ENCODE peak calls at places on chromosomes 12 and 14, in seven cellular contexts. One of them, this sample, is unnamed.

GRCh38 chr14:77458249-77458950 is 507 bp downstream of the AHSA1 start:
- DNase-seq in tibial nerve: peak; percentile 15
- DNase-seq in lower lobe of right lung: peak; percentile 50
- DNase-seq in uterus: no peak
- DNase-seq in left ventricle myocardium inferior: no peak
- DNase-seq in ovary: no peak
- DNase-seq in body of pancreas: peak; percentile 26
- DNase-seq in this sample: no peak

GRCh38 chr12:52305921-52306705 is 14.8 kb upstream of the KRT81 start:
- DNase-seq in ovary: no peak
- DNase-seq in body of pancreas: no peak
- DNase-seq in tibial nerve: no peak
- DNase-seq in left ventricle myocardium inferior: no peak
- DNase-seq in uterus: no peak
- DNase-seq in lower lobe of right lung: no peak
- DNase-seq in this sample: no peak

GRCh38 chr12:20716037-20716436 is 20.9 kb downstream of the SLCO1C1 start:
- DNase-seq in uterus: no peak
- DNase-seq in body of pancreas: no peak
- DNase-seq in lower lobe of right lung: no peak
- DNase-seq in tibial nerve: no peak
- DNase-seq in ovary: no peak
- DNase-seq in left ventricle myocardium inferior: no peak
- DNase-seq in this sample: no peak

GRCh38 chr14:59187802-59188460 is 536 bp upstream of the DAAM1 start:
- DNase-seq in left ventricle myocardium inferior: peak; percentile 35
- DNase-seq in tibial nerve: peak; percentile 24
- DNase-seq in ovary: peak; percentile 37
- DNase-seq in lower lobe of right lung: peak; percentile 52
- DNase-seq in body of pancreas: peak; percentile 32
- DNase-seq in uterus: no peak
- DNase-seq in this sample: peak; percentile 61

GRCh38 chr14:63562414-63562813 is 19.2 kb upstream of the PPP2R5E start:
- DNase-seq in body of pancreas: no peak
- DNase-seq in ovary: no peak
- DNase-seq in left ventricle myocardium inferior: no peak
- DNase-seq in tibial nerve: no peak
- DNase-seq in lower lobe of right lung: no peak
- DNase-seq in uterus: no peak
- DNase-seq in this sample: no peak

GRCh38 chr12:128694445-128694844 is 129.3 kb downstream of the SLC15A4 start:
- DNase-seq in body of pancreas: no peak
- DNase-seq in uterus: no peak
- DNase-seq in lower lobe of right lung: no peak
- DNase-seq in ovary: no peak
- DNase-seq in left ventricle myocardium inferior: no peak
- DNase-seq in tibial nerve: no peak
- DNase-seq in this sample: no peak

GRCh38 chr12:41142376-41142775 is 45.7 kb upstream of the PDZRN4 start:
- DNase-seq in left ventricle myocardium inferior: no peak
- DNase-seq in tibial nerve: no peak
- DNase-seq in body of pancreas: no peak
- DNase-seq in ovary: no peak
- DNase-seq in uterus: no peak
- DNase-seq in lower lobe of right lung: no peak
- DNase-seq in this sample: no peak

GRCh38 chr14:53952533-53952932 is 4.1 kb downstream of the BMP4 start:
- DNase-seq in uterus: no peak
- DNase-seq in body of pancreas: no peak
- DNase-seq in lower lobe of right lung: no peak
- DNase-seq in ovary: no peak
- DNase-seq in left ventricle myocardium inferior: no peak
- DNase-seq in tibial nerve: peak; percentile 48
- DNase-seq in this sample: peak; percentile 56

GRCh38 chr14:56579345-56580316 is at the start of gene TMEM260:
- DNase-seq in tibial nerve: peak; percentile 83
- DNase-seq in uterus: peak; percentile 86
- DNase-seq in lower lobe of right lung: peak; percentile 90
- DNase-seq in left ventricle myocardium inferior: peak; percentile 85
- DNase-seq in body of pancreas: peak; percentile 90
- DNase-seq in ovary: peak; percentile 83
- DNase-seq in this sample: peak; percentile 85

GRCh38 chr12:108597559-108598471 is at the start of gene TMEM119:
- DNase-seq in left ventricle myocardium inferior: peak; percentile 39
- DNase-seq in body of pancreas: peak; percentile 20
- DNase-seq in tibial nerve: no peak
- DNase-seq in lower lobe of right lung: no peak
- DNase-seq in ovary: no peak
- DNase-seq in uterus: peak; percentile 54
- DNase-seq in this sample: peak; percentile 41

GRCh38 chr12:121495746-121496145 is 85.1 kb downstream of the KDM2B start:
- DNase-seq in lower lobe of right lung: no peak
- DNase-seq in uterus: no peak
- DNase-seq in left ventricle myocardium inferior: no peak
- DNase-seq in tibial nerve: no peak
- DNase-seq in ovary: no peak
- DNase-seq in body of pancreas: no peak
- DNase-seq in this sample: no peak

GRCh38 chr12:124917841-124918621 is 3.6 kb upstream of the UBC start:
- DNase-seq in ovary: no peak
- DNase-seq in body of pancreas: no peak
- DNase-seq in tibial nerve: no peak
- DNase-seq in uterus: no peak
- DNase-seq in lower lobe of right lung: no peak
- DNase-seq in left ventricle myocardium inferior: no peak
- DNase-seq in this sample: no peak

GRCh38 chr12:102093319-102093718 is 26.6 kb downstream of the NUP37 start:
- DNase-seq in left ventricle myocardium inferior: no peak
- DNase-seq in uterus: no peak
- DNase-seq in body of pancreas: no peak
- DNase-seq in tibial nerve: no peak
- DNase-seq in lower lobe of right lung: no peak
- DNase-seq in ovary: no peak
- DNase-seq in this sample: no peak

GRCh38 chr12:66491812-66492361 is 187.0 kb downstream of the GRIP1 start:
- DNase-seq in tibial nerve: no peak
- DNase-seq in body of pancreas: no peak
- DNase-seq in lower lobe of right lung: no peak
- DNase-seq in ovary: no peak
- DNase-seq in left ventricle myocardium inferior: no peak
- DNase-seq in uterus: no peak
- DNase-seq in this sample: no peak

GRCh38 chr14:69315302-69315701 is 55.3 kb downstream of the GALNT16 start:
- DNase-seq in left ventricle myocardium inferior: no peak
- DNase-seq in uterus: peak; percentile 49
- DNase-seq in ovary: no peak
- DNase-seq in body of pancreas: no peak
- DNase-seq in tibial nerve: no peak
- DNase-seq in lower lobe of right lung: no peak
- DNase-seq in this sample: no peak

GRCh38 chr12:1595690-1596347 is 1.4 kb upstream of the FBXL14 start:
- DNase-seq in ovary: no peak
- DNase-seq in body of pancreas: no peak
- DNase-seq in uterus: no peak
- DNase-seq in tibial nerve: no peak
- DNase-seq in lower lobe of right lung: no peak
- DNase-seq in left ventricle myocardium inferior: no peak
- DNase-seq in this sample: no peak
- TF ChIP-seq CTCF in ovary: no peak
- TF ChIP-seq CTCF in body of pancreas: no peak
- TF ChIP-seq CTCF in uterus: no peak
- TF ChIP-seq CTCF in tibial nerve: no peak
- TF ChIP-seq CTCF in lower lobe of right lung: no peak
- TF ChIP-seq CTCF in left ventricle myocardium inferior: no peak
- TF ChIP-seq CTCF in this sample: no peak

GRCh38 chr12:93060071-93060665 is 131.1 kb upstream of the EEA1 start:
- DNase-seq in uterus: no peak
- DNase-seq in left ventricle myocardium inferior: no peak
- DNase-seq in ovary: no peak
- DNase-seq in body of pancreas: no peak
- DNase-seq in tibial nerve: no peak
- DNase-seq in lower lobe of right lung: no peak
- DNase-seq in this sample: no peak

GRCh38 chr12:93062100-93062419 is 133.0 kb upstream of the EEA1 start:
- DNase-seq in body of pancreas: no peak
- DNase-seq in uterus: no peak
- DNase-seq in tibial nerve: no peak
- DNase-seq in lower lobe of right lung: no peak
- DNase-seq in ovary: no peak
- DNase-seq in left ventricle myocardium inferior: no peak
- DNase-seq in this sample: no peak

GRCh38 chr12:93059288-93059687 is 130.2 kb upstream of the EEA1 start:
- DNase-seq in body of pancreas: no peak
- DNase-seq in left ventricle myocardium inferior: no peak
- DNase-seq in lower lobe of right lung: no peak
- DNase-seq in ovary: no peak
- DNase-seq in uterus: no peak
- DNase-seq in tibial nerve: no peak
- DNase-seq in this sample: no peak

GRCh38 chr12:93061414-93062099 is 132.5 kb upstream of the EEA1 start:
- DNase-seq in ovary: peak; percentile 47
- DNase-seq in lower lobe of right lung: no peak
- DNase-seq in body of pancreas: no peak
- DNase-seq in uterus: peak; percentile 27
- DNase-seq in left ventricle myocardium inferior: peak; percentile 55
- DNase-seq in tibial nerve: no peak
- DNase-seq in this sample: peak; percentile 10

GRCh38 chr12:93060666-93061413 is 131.7 kb upstream of the EEA1 start:
- DNase-seq in uterus: peak; percentile 42
- DNase-seq in body of pancreas: peak; percentile 6
- DNase-seq in ovary: peak; percentile 56
- DNase-seq in lower lobe of right lung: no peak
- DNase-seq in tibial nerve: peak; percentile 43
- DNase-seq in left ventricle myocardium inferior: no peak
- DNase-seq in this sample: no peak
- H3K27ac ChIP-seq in uterus: peak overlapping the region; percentile 43
- H3K27ac ChIP-seq in body of pancreas: no peak overlapping the region
- H3K27ac ChIP-seq in ovary: peak overlapping the region; percentile 31
- H3K27ac ChIP-seq in lower lobe of right lung: no peak overlapping the region
- H3K27ac ChIP-seq in tibial nerve: peak overlapping the region; percentile 2
- H3K27ac ChIP-seq in left ventricle myocardium inferior: peak overlapping the region; percentile 85
- H3K27ac ChIP-seq in this sample: no peak overlapping the region

GRCh38 chr12:29546000-29546399 is 48.5 kb upstream of the OVCH1 start:
- DNase-seq in tibial nerve: no peak
- DNase-seq in left ventricle myocardium inferior: no peak
- DNase-seq in ovary: no peak
- DNase-seq in lower lobe of right lung: no peak
- DNase-seq in uterus: no peak
- DNase-seq in body of pancreas: no peak
- DNase-seq in this sample: peak; percentile 84
- TF ChIP-seq CTCF in tibial nerve: no peak
- TF ChIP-seq CTCF in left ventricle myocardium inferior: no peak
- TF ChIP-seq CTCF in ovary: no peak
- TF ChIP-seq CTCF in lower lobe of right lung: no peak
- TF ChIP-seq CTCF in uterus: no peak
- TF ChIP-seq CTCF in body of pancreas: no peak
- TF ChIP-seq CTCF in this sample: peak; percentile 39

DNA sequence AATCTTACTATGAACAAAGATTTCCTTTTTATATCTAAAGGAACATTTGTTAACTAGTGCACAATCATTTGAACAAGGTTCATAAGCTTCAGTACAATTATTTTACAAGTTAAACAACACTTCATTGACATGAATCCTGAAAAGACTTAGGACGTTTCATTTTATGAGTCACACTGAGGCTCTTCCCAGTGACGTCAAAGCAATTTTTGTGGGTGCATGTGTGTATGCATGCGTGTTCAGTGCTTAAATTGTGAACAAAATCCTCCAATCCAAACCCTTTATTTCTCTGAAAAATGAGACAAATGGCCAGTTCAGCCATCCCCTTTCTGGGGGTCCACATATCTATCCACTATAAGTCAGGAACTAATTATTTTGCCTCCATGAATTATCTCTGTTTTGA is 2.9 kb downstream of the LMNTD1 start:
- DNase-seq in left ventricle myocardium inferior: no peak
- DNase-seq in lower lobe of right lung: no peak
- DNase-seq in body of pancreas: no peak
- DNase-seq in tibial nerve: no peak
- DNase-seq in ovary: no peak
- DNase-seq in uterus: no peak
- DNase-seq in this sample: no peak
- H3K27ac ChIP-seq in left ventricle myocardium inferior: no peak overlapping the region
- H3K27ac ChIP-seq in lower lobe of right lung: no peak overlapping the region
- H3K27ac ChIP-seq in body of pancreas: no peak overlapping the region
- H3K27ac ChIP-seq in tibial nerve: no peak overlapping the region
- H3K27ac ChIP-seq in ovary: no peak overlapping the region
- H3K27ac ChIP-seq in uterus: no peak overlapping the region
- H3K27ac ChIP-seq in this sample: no peak overlapping the region